ENCODE peak calls at places on chromosomes 1 and 21, in four cellular contexts. One of them, this sample, is unnamed. For H3K79me2, the result is how much of the 10 kb centered on the place peaks cover.

GRCh38 chr1:212232020-212232570 is 53.1 kb upstream of the PPP2R5A start:
- DNase-seq in GM12878: no peak
- DNase-seq in HepG2: no peak
- DNase-seq in K562: peak
- DNase-seq in this sample: no peak

GRCh38 chr21:44051462-44051941 is 39.4 kb downstream of the TRAPPC10 start:
- DNase-seq in K562: no peak
- DNase-seq in HepG2: no peak
- DNase-seq in GM12878: no peak
- DNase-seq in this sample: no peak

GRCh38 chr1:40318476-40318875 is 1.4 kb upstream of the COL9A2 start:
- DNase-seq in HepG2: no peak
- DNase-seq in K562: no peak
- DNase-seq in GM12878: no peak
- DNase-seq in this sample: no peak

GRCh38 chr1:100597069-100597741 is 59.3 kb downstream of the GPR88 start:
- DNase-seq in HepG2: no peak
- DNase-seq in GM12878: no peak
- DNase-seq in K562: no peak
- DNase-seq in this sample: peak

GRCh38 chr1:40096646-40096976 is 441 bp downstream of the PPT1 start:
- DNase-seq in HepG2: no peak
- DNase-seq in GM12878: peak
- DNase-seq in K562: no peak
- DNase-seq in this sample: no peak

GRCh38 chr21:25307489-25307888 is 299.8 kb downstream of the MRPL39 start:
- DNase-seq in GM12878: no peak
- DNase-seq in K562: no peak
- DNase-seq in HepG2: no peak
- DNase-seq in this sample: no peak

GRCh38 chr21:16532841-16533240 is 803.1 kb downstream of the USP25 start:
- DNase-seq in GM12878: no peak
- DNase-seq in K562: no peak
- DNase-seq in HepG2: no peak
- DNase-seq in this sample: peak

GRCh38 chr1:211581521-211581920 is 2.6 kb upstream of the SLC30A1 start:
- DNase-seq in GM12878: no peak
- DNase-seq in HepG2: no peak
- DNase-seq in K562: no peak
- DNase-seq in this sample: no peak

GRCh38 chr1:210123383-210123782 is 109.2 kb upstream of the SERTAD4 start:
- DNase-seq in GM12878: no peak
- DNase-seq in K562: no peak
- DNase-seq in HepG2: no peak
- DNase-seq in this sample: no peak

GRCh38 chr21:41008971-41009370 is 159.0 kb upstream of the BACE2 start:
- DNase-seq in HepG2: no peak
- DNase-seq in K562: no peak
- DNase-seq in GM12878: no peak
- DNase-seq in this sample: no peak

GRCh38 chr1:25990702-25991395 is 7.0 kb downstream of the PAFAH2 start:
- DNase-seq in GM12878: no peak
- DNase-seq in HepG2: no peak
- DNase-seq in K562: no peak
- DNase-seq in this sample: no peak

GRCh38 chr1:89464008-89464407 is 60.6 kb upstream of the LRRC8B start:
- DNase-seq in HepG2: no peak
- DNase-seq in GM12878: no peak
- DNase-seq in K562: no peak
- DNase-seq in this sample: no peak

GRCh38 chr1:216186816-216187215 is 236.4 kb downstream of the USH2A start:
- DNase-seq in K562: no peak
- DNase-seq in GM12878: no peak
- DNase-seq in HepG2: no peak
- DNase-seq in this sample: no peak

GRCh38 chr1:91889717-91890459 is 3.9 kb upstream of the TGFBR3 start:
- DNase-seq in GM12878: no peak
- DNase-seq in HepG2: peak
- DNase-seq in K562: no peak
- DNase-seq in this sample: peak

GRCh38 chr1:2587071-2587859 is 688 bp downstream of the PRXL2B start:
- DNase-seq in GM12878: no peak
- DNase-seq in K562: no peak
- DNase-seq in HepG2: no peak
- DNase-seq in this sample: peak

GRCh38 chr1:202687819-202688218 is 22.4 kb downstream of the SYT2 start:
- DNase-seq in GM12878: no peak
- DNase-seq in HepG2: no peak
- DNase-seq in K562: no peak
- DNase-seq in this sample: no peak

GRCh38 chr1:200916681-200917080 is 22.0 kb downstream of the INAVA start:
- DNase-seq in K562: no peak
- DNase-seq in GM12878: no peak
- DNase-seq in HepG2: no peak
- DNase-seq in this sample: no peak

GRCh38 chr1:16006552-16007485 is 2.8 kb downstream of the SRARP start:
- DNase-seq in K562: peak
- DNase-seq in GM12878: peak
- DNase-seq in HepG2: peak
- DNase-seq in this sample: no peak

GRCh38 chr21:37531402-37532042 is 164.9 kb downstream of the DYRK1A start:
- DNase-seq in K562: no peak
- DNase-seq in HepG2: no peak
- DNase-seq in GM12878: no peak
- DNase-seq in this sample: no peak

GRCh38 chr1:28642056-28642846 is 616 bp downstream of the TAF12 start:
- DNase-seq in GM12878: no peak
- DNase-seq in K562: peak
- DNase-seq in HepG2: no peak
- DNase-seq in this sample: peak

GRCh38 chr1:115454835-115455511 is 116.9 kb upstream of the NGF start:
- DNase-seq in K562: no peak
- DNase-seq in GM12878: no peak
- DNase-seq in HepG2: no peak
- DNase-seq in this sample: no peak

GRCh38 chr1:155207578-155208405 is at the start of gene THBS3:
- DNase-seq in K562: no peak
- DNase-seq in GM12878: no peak
- DNase-seq in HepG2: no peak
- DNase-seq in this sample: peak

GRCh38 chr1:226974544-226975258 is 34.6 kb downstream of the COQ8A start:
- DNase-seq in GM12878: no peak
- DNase-seq in K562: no peak
- DNase-seq in HepG2: peak
- DNase-seq in this sample: no peak

GRCh38 chr1:242569867-242570266 is 45.4 kb upstream of the PLD5 start:
- DNase-seq in K562: no peak
- DNase-seq in HepG2: no peak
- DNase-seq in GM12878: no peak
- DNase-seq in this sample: no peak

GRCh38 chr1:106222415-106222814 is 834.1 kb upstream of the PRMT6 start:
- DNase-seq in GM12878: no peak
- DNase-seq in K562: no peak
- DNase-seq in HepG2: no peak
- DNase-seq in this sample: no peak

GRCh38 chr1:57549280-57549679 is 125.4 kb upstream of the DAB1 start:
- DNase-seq in K562: no peak
- DNase-seq in GM12878: no peak
- DNase-seq in HepG2: no peak
- DNase-seq in this sample: no peak

GRCh38 chr1:81264976-81265375 is 535.8 kb upstream of the ADGRL2 start:
- DNase-seq in GM12878: no peak
- DNase-seq in HepG2: no peak
- DNase-seq in K562: no peak
- DNase-seq in this sample: no peak

GRCh38 chr1:232988572-232989040 is 38.2 kb downstream of the NTPCR start:
- DNase-seq in HepG2: no peak
- DNase-seq in K562: no peak
- DNase-seq in GM12878: no peak
- DNase-seq in this sample: no peak

GRCh38 chr1:60911980-60912692 is 170.2 kb upstream of the NFIA start:
- DNase-seq in GM12878: no peak
- DNase-seq in K562: no peak
- DNase-seq in HepG2: no peak
- DNase-seq in this sample: peak

GRCh38 chr1:19057182-19057779 is 100.8 kb upstream of the IFFO2 start:
- DNase-seq in K562: peak
- DNase-seq in GM12878: no peak
- DNase-seq in HepG2: no peak
- DNase-seq in this sample: no peak

GRCh38 chr1:19059773-19060172 is 103.3 kb upstream of the IFFO2 start:
- DNase-seq in HepG2: no peak
- DNase-seq in K562: no peak
- DNase-seq in GM12878: no peak
- DNase-seq in this sample: no peak

GRCh38 chr1:19058476-19058797 is 102.0 kb upstream of the IFFO2 start:
- DNase-seq in HepG2: no peak
- DNase-seq in K562: no peak
- DNase-seq in GM12878: no peak
- DNase-seq in this sample: no peak

GRCh38 chr1:19055001-19055400 is 98.5 kb upstream of the IFFO2 start:
- DNase-seq in HepG2: no peak
- DNase-seq in GM12878: no peak
- DNase-seq in K562: no peak
- DNase-seq in this sample: no peak

DNA sequence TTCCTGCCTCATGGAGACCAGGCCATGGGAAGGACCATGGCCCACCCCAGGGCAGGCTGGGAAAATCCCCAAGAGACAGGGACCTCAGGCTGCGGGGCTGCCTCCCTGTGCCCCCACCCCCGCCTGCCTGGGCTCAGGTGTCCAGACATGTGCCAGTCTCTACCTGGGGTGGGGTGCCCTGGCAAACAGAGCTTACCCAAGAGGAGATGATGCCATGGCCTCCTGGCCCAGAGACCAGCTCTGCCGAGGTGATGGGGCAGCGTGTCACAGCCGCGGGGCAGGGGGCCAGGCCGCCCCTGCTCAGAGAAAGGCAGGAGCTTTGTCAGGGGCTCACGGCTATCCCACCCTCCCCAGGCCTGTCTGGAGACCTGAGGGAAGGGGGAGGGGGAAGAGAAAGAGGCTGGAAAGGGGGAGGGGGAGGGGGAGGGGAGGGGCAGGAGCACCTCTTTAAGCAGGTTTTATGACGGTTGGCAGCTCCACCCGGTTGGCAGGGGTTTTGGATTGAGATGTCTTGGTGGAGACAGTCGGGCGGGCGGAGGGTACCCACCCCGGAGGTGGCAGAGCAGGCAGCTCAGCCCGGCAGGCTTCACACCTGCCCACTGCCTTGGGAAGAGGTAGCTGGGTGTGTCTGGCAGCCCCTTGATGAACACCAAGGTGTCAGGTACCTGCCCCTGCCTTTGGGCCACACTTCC is 101.5 kb upstream of the IFFO2 start:
- DNase-seq in HepG2: no peak
- DNase-seq in GM12878: no peak
- DNase-seq in K562: no peak
- DNase-seq in this sample: no peak
- TF ChIP-seq MYC in HepG2: no peak
- TF ChIP-seq MYC in GM12878: no peak
- TF ChIP-seq MYC in K562: no peak
- TF ChIP-seq MYC in this sample: no peak

GRCh38 chr1:50969611-50970507 is at the start of gene CDKN2C:
- DNase-seq in HepG2: peak
- DNase-seq in K562: peak
- DNase-seq in GM12878: no peak
- DNase-seq in this sample: peak

GRCh38 chr1:50968884-50969610 is 998 bp upstream of the CDKN2C start:
- DNase-seq in GM12878: no peak
- DNase-seq in K562: no peak
- DNase-seq in HepG2: no peak
- DNase-seq in this sample: peak

GRCh38 chr1:50970927-50971582 is 1.0 kb downstream of the CDKN2C start:
- DNase-seq in HepG2: no peak
- DNase-seq in GM12878: no peak
- DNase-seq in K562: peak
- DNase-seq in this sample: peak

GRCh38 chr1:50971748-50972305 is 1.8 kb downstream of the CDKN2C start:
- DNase-seq in GM12878: no peak
- DNase-seq in HepG2: no peak
- DNase-seq in K562: no peak
- DNase-seq in this sample: peak

DNA sequence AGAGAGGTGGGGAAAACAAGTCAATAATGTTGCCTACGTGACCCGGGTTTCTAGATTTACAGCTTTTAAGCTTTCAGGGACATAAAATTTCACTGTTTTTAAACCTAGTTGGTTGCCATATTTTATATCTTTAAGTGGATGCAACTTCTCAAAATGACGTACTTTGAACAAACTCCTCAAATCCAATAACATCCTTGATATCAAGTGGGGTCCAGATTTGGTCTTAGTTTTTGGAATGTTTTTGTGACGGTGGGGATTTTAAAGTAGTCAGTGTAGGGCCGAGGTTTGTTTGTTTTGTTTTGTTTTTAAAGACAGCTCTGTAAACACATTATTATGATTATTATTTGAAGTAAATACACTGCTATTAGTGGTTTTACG is 452 bp downstream of the CDKN2C start:
- DNase-seq in GM12878: no peak
- DNase-seq in K562: no peak
- DNase-seq in HepG2: no peak
- DNase-seq in this sample: no peak
- H3K79me2 ChIP-seq in GM12878: half or more
- H3K79me2 ChIP-seq in K562: half or more
- H3K79me2 ChIP-seq in HepG2: under half
- H3K79me2 ChIP-seq in this sample: under half

GRCh38 chr1:225374996-225375395 is 52.8 kb downstream of the LBR start:
- DNase-seq in K562: no peak
- DNase-seq in GM12878: no peak
- DNase-seq in HepG2: no peak
- DNase-seq in this sample: no peak

GRCh38 chr1:225373155-225373554 is 54.7 kb downstream of the LBR start:
- DNase-seq in HepG2: no peak
- DNase-seq in K562: no peak
- DNase-seq in GM12878: no peak
- DNase-seq in this sample: no peak

GRCh38 chr1:225380691-225381090 is 47.1 kb downstream of the LBR start:
- DNase-seq in K562: no peak
- DNase-seq in GM12878: no peak
- DNase-seq in HepG2: no peak
- DNase-seq in this sample: no peak

DNA sequence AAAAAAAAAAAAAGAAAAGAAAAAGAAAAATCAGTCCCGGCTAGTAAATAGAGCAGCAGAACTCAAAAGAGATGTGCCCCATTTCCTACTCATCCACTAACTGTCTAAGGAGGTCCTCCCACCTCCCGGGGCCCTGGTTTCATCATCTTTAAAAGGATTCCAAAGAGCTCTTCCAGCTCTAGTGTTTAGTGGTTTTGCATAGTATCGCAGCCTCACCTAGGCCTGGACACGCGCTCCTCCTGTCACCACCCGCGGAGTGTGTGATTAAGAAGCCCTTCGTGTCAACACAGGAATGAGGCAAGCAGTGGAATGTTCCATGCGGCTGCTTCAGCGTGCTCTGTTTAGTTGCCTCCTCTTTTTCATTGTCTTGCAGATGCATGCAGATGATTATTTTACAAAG is 49.0 kb downstream of the LBR start:
- DNase-seq in HepG2: peak
- DNase-seq in GM12878: no peak
- DNase-seq in K562: peak
- DNase-seq in this sample: no peak
- H3K9ac ChIP-seq in HepG2: no peak
- H3K9ac ChIP-seq in GM12878: no peak
- H3K9ac ChIP-seq in K562: no peak
- H3K9ac ChIP-seq in this sample: no peak

GRCh38 chr1:48208251-48208650 is 14.3 kb upstream of the SLC5A9 start:
- DNase-seq in K562: no peak
- DNase-seq in HepG2: no peak
- DNase-seq in GM12878: no peak
- DNase-seq in this sample: no peak
- TF ChIP-seq MYC in K562: no peak
- TF ChIP-seq MYC in HepG2: no peak
- TF ChIP-seq MYC in GM12878: no peak
- TF ChIP-seq MYC in this sample: no peak